ENCODE peak calls at places on chromosomes 7 and 10, in five cellular contexts. W is neural progenitor cell, D is hepatocyte, J is IMR-90, Q is K562. Z is an unnamed sample.

GRCh38 chr7:55898287-55898686 is 11.0 kb downstream of the ZNF713 start:
- DNase-seq in W (no peak), D (no peak), J (no peak), Q (no peak), Z (no peak)

GRCh38 chr7:29370531-29371314 is 176.1 kb downstream of the CHN2 start:
- DNase-seq in W (no peak), D (peak), J (no peak), Q (no peak), Z (no peak)

GRCh38 chr10:6601224-6601805 is 21.2 kb upstream of the PRKCQ start:
- DNase-seq in W (no peak), D (no peak), J (no peak), Q (no peak), Z (no peak)

GRCh38 chr10:77702166-77702565 is 64.6 kb upstream of the KCNMA1 start:
- DNase-seq in W (no peak), D (peak), J (peak), Q (no peak), Z (no peak)

GRCh38 chr10:90222372-90222771 is 521.0 kb downstream of the KIF20B start:
- DNase-seq in W (no peak), D (peak), J (peak), Q (no peak), Z (peak)

GRCh38 chr10:12834116-12834515 is 167.4 kb downstream of the CCDC3 start:
- DNase-seq in W (peak), D (no peak), J (no peak), Q (no peak), Z (no peak)

GRCh38 chr10:85922363-85923129 is 444.0 kb downstream of the GRID1 start:
- DNase-seq in W (no peak), D (no peak), J (no peak), Q (no peak), Z (no peak)

GRCh38 chr10:78335691-78336401 is 302.2 kb downstream of the RPS24 start:
- DNase-seq in W (no peak), D (no peak), J (peak), Q (no peak), Z (no peak)

GRCh38 chr10:58747687-58748086 is 235.0 kb downstream of the BICC1 start:
- DNase-seq in W (no peak), D (peak), J (no peak), Q (no peak), Z (no peak)

GRCh38 chr10:48536226-48536500 is 68.7 kb downstream of the ARHGAP22 start:
- DNase-seq in W (no peak), D (no peak), J (no peak), Q (no peak), Z (no peak)

GRCh38 chr7:141593134-141593533 is 41.9 kb downstream of the AGK start:
- DNase-seq in W (no peak), D (peak), J (peak), Q (peak), Z (no peak)

GRCh38 chr7:46955526-46955925 is 626.4 kb downstream of the TNS3 start:
- DNase-seq in W (no peak), D (no peak), J (no peak), Q (no peak), Z (no peak)

GRCh38 chr10:127977368-127978009 is 70.6 kb downstream of the PTPRE start:
- DNase-seq in W (no peak), D (no peak), J (peak), Q (no peak), Z (no peak)

GRCh38 chr7:12967322-12967721 is 279.9 kb downstream of the ARL4A start:
- DNase-seq in W (no peak), D (no peak), J (no peak), Q (no peak), Z (no peak)

GRCh38 chr10:131126321-131127121 is 185.0 kb downstream of the TCERG1L start:
- DNase-seq in W (peak), D (no peak), J (no peak), Q (no peak), Z (no peak)

GRCh38 chr10:118725784-118726507 is 28.8 kb downstream of the CACUL1 start:
- DNase-seq in W (no peak), D (no peak), J (peak), Q (no peak), Z (no peak)

GRCh38 chr7:114663502-114663901 is 248.9 kb downstream of the FOXP2 start:
- DNase-seq in W (peak), D (peak), J (peak), Q (no peak), Z (peak)

GRCh38 chr7:114930829-114931655 is 9.1 kb downstream of the MDFIC start:
- DNase-seq in W (no peak), D (no peak), J (peak), Q (no peak), Z (no peak)

GRCh38 chr7:17042211-17042610 is 160.4 kb upstream of the AGR3 start:
- DNase-seq in W (no peak), D (no peak), J (no peak), Q (no peak), Z (no peak)

GRCh38 chr10:103748020-103748419 is 107.4 kb downstream of the SH3PXD2A start:
- DNase-seq in W (no peak), D (no peak), J (no peak), Q (no peak), Z (no peak)

GRCh38 chr7:34107306-34107705 is 202.0 kb downstream of the BMPER start:
- DNase-seq in W (no peak), D (no peak), J (peak), Q (no peak), Z (no peak)

GRCh38 chr7:55349126-55349525 is 16.0 kb upstream of the LANCL2 start:
- DNase-seq in W (peak), D (no peak), J (no peak), Q (no peak), Z (no peak)

GRCh38 chr10:52466464-52466863 is 152.4 kb downstream of the DKK1 start:
- DNase-seq in W (no peak), D (no peak), J (no peak), Q (no peak), Z (no peak)

GRCh38 chr7:209846-210245 is 17.5 kb downstream of the FAM20C start:
- DNase-seq in W (no peak), D (no peak), J (no peak), Q (no peak), Z (no peak)

GRCh38 chr7:137667633-137668387 is 179.0 kb downstream of the DGKI start:
- DNase-seq in W (no peak), D (no peak), J (peak), Q (no peak), Z (no peak)

GRCh38 chr10:13536674-13537366 is 8.0 kb upstream of the BEND7 start:
- DNase-seq in W (peak), D (peak), J (peak), Q (peak), Z (peak)

GRCh38 chr10:71312840-71313789 is 5.9 kb upstream of the SLC29A3 start:
- DNase-seq in W (no peak), D (peak), J (peak), Q (no peak), Z (no peak)

GRCh38 chr7:57579454-57579853 is 129.5 kb downstream of the ZNF716 start:
- DNase-seq in W (no peak), D (no peak), J (no peak), Q (no peak), Z (no peak)

GRCh38 chr7:141584935-141585334 is 33.7 kb downstream of the AGK start:
- DNase-seq in W (peak), D (no peak), J (no peak), Q (no peak), Z (peak)

GRCh38 chr7:13276977-13277376 is 589.5 kb downstream of the ARL4A start:
- DNase-seq in W (peak), D (no peak), J (no peak), Q (no peak), Z (peak)

GRCh38 chr10:122515022-122515424 is 45.5 kb upstream of the DMBT1 start:
- DNase-seq in W (no peak), D (peak), J (no peak), Q (no peak), Z (no peak)

GRCh38 chr10:30594077-30594476 is 35.5 kb downstream of the LYZL2 start:
- DNase-seq in W (no peak), D (no peak), J (no peak), Q (no peak), Z (no peak)

GRCh38 chr7:34842782-34843181 is 184.8 kb downstream of the NPSR1 start:
- DNase-seq in W (no peak), D (no peak), J (no peak), Q (no peak), Z (no peak)

GRCh38 chr10:122344741-122345258 is 29.7 kb upstream of the PLEKHA1 start:
- DNase-seq in W (no peak), D (peak), J (peak), Q (no peak), Z (no peak)

GRCh38 chr7:158051372-158051760 is 536.3 kb downstream of the PTPRN2 start:
- DNase-seq in W (peak), D (no peak), J (no peak), Q (no peak), Z (no peak)

GRCh38 chr7:21944616-21945373 is 904 bp downstream of the CDCA7L start:
- DNase-seq in W (peak), D (peak), J (peak), Q (no peak), Z (peak)

GRCh38 chr7:21945374-21946227 is at the start of gene CDCA7L:
- DNase-seq in W (peak), D (peak), J (peak), Q (peak), Z (peak)

GRCh38 chr7:21948364-21948763 is 2.7 kb upstream of the CDCA7L start:
- DNase-seq in W (no peak), D (no peak), J (no peak), Q (no peak), Z (no peak)

GRCh38 chr7:21947056-21947455 is 1.4 kb upstream of the CDCA7L start:
- DNase-seq in W (no peak), D (no peak), J (no peak), Q (no peak), Z (no peak)

GRCh38 chr7:21946228-21946709 is 570 bp upstream of the CDCA7L start:
- DNase-seq in W (no peak), D (no peak), J (no peak), Q (peak), Z (peak)
- H2AFZ ChIP-seq in W (peak), D (peak), J (peak), Q (peak), Z (peak)

GRCh38 chr7:131281649-131282048 is 46.0 kb upstream of the MKLN1 start:
- DNase-seq in W (no peak), D (no peak), J (no peak), Q (no peak), Z (no peak)

GRCh38 chr7:131288446-131288845 is 39.2 kb upstream of the MKLN1 start:
- DNase-seq in W (no peak), D (no peak), J (no peak), Q (no peak), Z (no peak)

GRCh38 chr7:131285558-131285957 is 42.1 kb upstream of the MKLN1 start:
- DNase-seq in W (no peak), D (no peak), J (no peak), Q (no peak), Z (no peak)

GRCh38 chr7:131289051-131289450 is 38.6 kb upstream of the MKLN1 start:
- DNase-seq in W (no peak), D (no peak), J (no peak), Q (no peak), Z (no peak)

DNA sequence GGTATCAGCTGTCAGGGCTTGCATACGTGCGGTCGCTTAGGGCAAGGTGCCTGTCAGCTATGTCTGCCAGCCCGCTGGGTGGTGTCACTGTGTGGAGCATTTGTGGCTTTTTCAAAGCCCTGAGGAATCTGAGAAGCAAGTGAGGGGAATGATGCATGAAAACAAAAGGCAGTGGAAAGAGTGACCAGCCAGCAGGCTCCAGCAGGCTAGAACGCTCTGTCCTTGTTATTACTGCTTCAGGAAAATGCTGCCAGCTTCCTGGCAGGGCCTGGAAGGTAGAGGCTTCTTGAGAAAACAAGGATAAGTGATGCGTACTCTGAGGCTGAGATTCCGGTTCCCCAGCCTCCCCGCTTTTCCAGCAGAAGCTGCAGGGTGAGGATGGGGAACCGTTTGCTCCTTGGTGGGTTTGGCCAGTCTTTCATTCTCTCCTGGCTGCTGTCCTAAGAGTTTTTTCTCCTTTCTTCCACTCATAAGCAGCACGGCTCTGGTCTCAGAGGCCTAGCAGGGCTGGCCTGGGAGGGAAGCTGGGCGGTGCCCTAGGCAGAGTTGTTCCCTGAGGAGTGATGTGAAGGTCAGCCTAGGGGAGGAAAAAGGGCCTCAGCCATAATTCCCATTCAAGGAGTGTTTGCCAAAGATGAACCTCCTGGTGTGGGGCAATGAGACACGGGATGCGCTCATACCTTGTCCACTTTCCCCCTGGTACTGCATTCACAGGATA is 42.8 kb upstream of the MKLN1 start:
- DNase-seq in W (peak), D (peak), J (no peak), Q (no peak), Z (no peak)
- H3K27ac ChIP-seq in W (no peak), D (peak), J (no peak), Q (no peak), Z (no peak)

DNA sequence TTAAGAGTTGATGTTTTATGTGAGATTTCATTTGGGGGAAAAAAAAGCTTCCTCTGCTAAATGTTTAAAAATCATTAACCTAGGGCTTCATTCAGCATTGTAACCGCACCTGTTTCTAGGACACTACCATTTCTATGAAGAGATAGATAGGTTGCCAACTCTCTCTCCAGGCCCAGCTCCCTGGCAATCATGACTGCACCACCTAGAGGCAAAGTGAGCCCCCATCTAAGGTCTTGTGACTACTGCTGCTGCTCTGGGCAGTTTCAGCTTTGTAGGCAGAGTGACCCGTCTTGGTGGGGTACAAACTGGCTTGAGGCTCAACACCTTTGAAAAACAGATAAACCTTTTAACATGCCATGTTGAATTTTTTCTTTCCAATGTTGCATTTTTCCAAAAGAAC is 27.3 kb upstream of the MRC1 start:
- DNase-seq in W (peak), D (no peak), J (no peak), Q (no peak), Z (peak)
- TF ChIP-seq CTCF in W (peak), D (no peak), J (no peak), Q (peak), Z (peak)

GRCh38 chr7:100867040-100867795 is at the start of gene TRIP6:
- DNase-seq in W (peak), D (peak), J (peak), Q (peak), Z (peak)
- H2AFZ ChIP-seq in W (peak), D (peak), J (peak), Q (peak), Z (peak)

DNA sequence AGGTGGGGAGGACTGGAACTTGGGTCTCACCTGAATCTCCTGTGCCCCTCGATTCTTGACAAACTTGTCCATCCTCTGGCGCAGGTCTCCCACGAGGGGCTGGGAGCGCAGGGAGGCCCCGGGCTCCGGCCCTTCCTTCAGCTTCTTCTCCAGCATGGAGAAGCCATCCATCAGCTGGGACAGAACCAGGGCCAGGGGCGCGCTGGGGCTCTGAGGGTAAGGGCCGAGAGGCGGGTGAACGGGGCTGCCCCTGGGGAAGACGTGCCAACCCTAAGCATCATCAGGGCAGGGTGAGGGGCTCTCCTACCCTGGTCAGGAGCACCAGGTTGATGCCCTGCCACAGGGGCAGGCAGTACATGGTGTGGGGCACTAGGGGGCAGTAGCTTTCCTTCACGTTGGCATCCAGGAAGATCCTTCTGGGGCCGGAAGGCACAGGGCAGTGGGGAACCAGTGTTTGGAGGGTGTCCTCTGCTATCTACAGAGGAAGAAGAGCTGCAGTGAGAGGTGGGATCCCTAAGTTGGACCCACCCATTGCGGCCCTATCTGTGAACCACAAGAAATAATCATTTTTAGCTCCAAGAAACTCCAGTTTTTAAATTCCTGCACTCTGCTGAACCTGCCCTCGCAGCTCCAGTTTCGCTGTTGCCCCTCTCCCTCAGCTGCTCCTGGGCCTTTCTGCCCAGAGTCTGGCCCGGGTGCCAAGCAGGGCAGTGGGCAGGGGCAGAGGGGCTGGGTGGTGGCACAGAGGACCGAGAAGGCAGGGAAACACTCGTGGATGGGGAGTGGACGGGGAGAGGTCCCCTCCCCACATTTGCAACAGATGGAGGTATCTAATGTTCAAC is 10.8 kb upstream of the PYROXD2 start:
- DNase-seq in W (peak), D (peak), J (peak), Q (peak), Z (peak)
- H3K27ac ChIP-seq in W (no peak), D (no peak), J (no peak), Q (no peak), Z (no peak)

GRCh38 chr7:74083928-74084721 is 521 bp downstream of the LIMK1 start:
- DNase-seq in W (no peak), D (peak), J (peak), Q (peak), Z (peak)
- TF ChIP-seq CTCF in W (no peak), D (no peak), J (no peak), Q (no peak), Z (no peak)

Z was measured in GM23338.